ENCODE peak calls at places on chromosomes 7 and 10, in nine cellular contexts. M is mesothelial cell of epicardium; V is colonic mucosa; S is T follicular helper cell; W is ELF-1; N is activated T-helper 1 cell treated with anti-CD3 and anti-CD28 coated beads, Interleukin-12 subunit alpha, Interleukin-12 subunit beta, Interleukin-2, Interleukin-4 antibody, amounts not matched to agents 30 ng/mL and 10 ng/mL and 1 ng/mL, durations not matched to agents 14 hours and 24 hours and 36 hours; E is choroid plexus epithelial cell; K is ACHN; J is IMR-90. G is an unnamed sample.

GRCh38 chr7:45920543-45921380 is at the start of gene IGFBP3:
- DNase-seq in J (peak), W (peak), K (peak), V (no peak), N (peak), M (peak), E (peak), S (no peak), G (peak)

GRCh38 chr7:83468251-83468739 is 180.6 kb downstream of the SEMA3E start:
- DNase-seq in E (peak), N (no peak), S (no peak), V (peak), K (peak), J (peak), M (peak), W (peak), G (peak)

GRCh38 chr7:92833766-92834605 is 2.4 kb downstream of the CDK6 start:
- DNase-seq in M (peak), J (peak), N (peak), V (peak), S (peak), K (peak), E (peak), W (no peak), G (peak)

GRCh38 chr7:96667026-96667425 is 42.6 kb downstream of the SEM1 start:
- DNase-seq in M (no peak), E (no peak), V (no peak), J (no peak), S (no peak), W (no peak), N (no peak), K (no peak), G (no peak)

GRCh38 chr10:34396669-34397068 is 418.4 kb downstream of the PARD3 start:
- DNase-seq in M (no peak), S (no peak), V (no peak), E (no peak), W (no peak), K (no peak), N (no peak), J (no peak), G (no peak)

GRCh38 chr7:2517004-2517403 is 2.6 kb upstream of the LFNG start:
- DNase-seq in S (no peak), N (no peak), V (no peak), W (no peak), J (peak), M (no peak), K (peak), E (peak), G (no peak)

GRCh38 chr7:85774931-85775330 is 588.1 kb upstream of the SEMA3D start:
- DNase-seq in V (no peak), W (no peak), M (no peak), E (no peak), N (no peak), J (no peak), K (no peak), S (no peak), G (no peak)

GRCh38 chr7:106652092-106652491 is 8.9 kb downstream of the CCDC71L start:
- DNase-seq in N (no peak), V (no peak), W (no peak), M (no peak), J (no peak), K (no peak), E (no peak), S (no peak), G (no peak)

GRCh38 chr7:38873433-38873832 is 35.6 kb downstream of the VPS41 start:
- DNase-seq in S (no peak), K (no peak), W (no peak), N (no peak), M (no peak), J (no peak), E (peak), V (no peak), G (no peak)

G was measured in psoas muscle.